ENCODE peak calls at places on chromosomes 3 and 15, in six cellular contexts. A is HCT116, B is HepG2, F is stomach, Y is suprapubic skin, H is H1. D is an unnamed sample.

GRCh38 chr3:157280786-157281185 is 120.8 kb upstream of the CCNL1 start:
- DNase-seq in A (no peak), B (no peak), F (no peak), Y (no peak), H (no peak), D (no peak)

GRCh38 chr3:136196064-136196400 is at the start of gene MSL2:
- DNase-seq in A (no peak), B (no peak), F (no peak), Y (no peak), H (no peak), D (peak; percentile 68)

GRCh38 chr3:39147374-39147709 is 6.0 kb downstream of the CSRNP1 start:
- DNase-seq in A (no peak), B (no peak), F (no peak), Y (no peak), H (no peak), D (no peak)

GRCh38 chr3:168618827-168619226 is 523.1 kb upstream of the GOLIM4 start:
- DNase-seq in A (no peak), B (no peak), F (no peak), Y (no peak), H (no peak), D (no peak)

GRCh38 chr3:66722675-66723074 is 221.9 kb upstream of the LRIG1 start:
- DNase-seq in A (no peak), B (no peak), F (no peak), Y (no peak), H (no peak), D (no peak)

GRCh38 chr15:67741313-67741712 is 84.0 kb upstream of the SKOR1 start:
- DNase-seq in A (no peak), B (no peak), F (no peak), Y (no peak), H (no peak), D (no peak)

GRCh38 chr3:141212101-141212500 is 19.5 kb upstream of the PXYLP1 start:
- DNase-seq in A (no peak), B (no peak), F (no peak), Y (no peak), H (no peak), D (no peak)

GRCh38 chr3:170322501-170323328 is 34.8 kb upstream of the SKIL start:
- DNase-seq in A (no peak), B (no peak), F (no peak), Y (no peak), H (peak; percentile 24), D (no peak)

GRCh38 chr3:197019021-197019420 is 10.6 kb downstream of the MELTF start:
- DNase-seq in A (no peak), B (peak; percentile 46), F (no peak), Y (no peak), H (no peak), D (no peak)

GRCh38 chr15:68298882-68299381 is 21.4 kb downstream of the FEM1B start:
- DNase-seq in A (no peak), B (no peak), F (no peak), Y (no peak), H (no peak), D (no peak)

GRCh38 chr3:115760722-115761121 is 137.4 kb downstream of the GAP43 start:
- DNase-seq in A (no peak), B (no peak), F (no peak), Y (no peak), H (no peak), D (no peak)

GRCh38 chr15:68045289-68046265 is 8.5 kb upstream of the PIAS1 start:
- DNase-seq in A (no peak), B (peak; percentile 48), F (no peak), Y (no peak), H (no peak), D (no peak)

GRCh38 chr3:60504827-60505457 is 746.3 kb downstream of the FHIT start:
- DNase-seq in A (no peak), B (no peak), F (no peak), Y (no peak), H (no peak), D (no peak)

GRCh38 chr3:139541156-139541897 is 1.8 kb upstream of the RBP1 start:
- DNase-seq in A (no peak), B (no peak), F (no peak), Y (peak; percentile 35), H (no peak), D (no peak)

GRCh38 chr15:28125673-28126651 is 26.8 kb upstream of the OCA2 start:
- DNase-seq in A (peak; percentile 33), B (peak; percentile 37), F (no peak), Y (peak; percentile 66), H (no peak), D (no peak)

GRCh38 chr3:13869944-13870343 is 9.9 kb downstream of the WNT7A start:
- DNase-seq in A (no peak), B (no peak), F (no peak), Y (no peak), H (no peak), D (no peak)

GRCh38 chr15:70505411-70505919 is 257.9 kb downstream of the UACA start:
- DNase-seq in A (peak; percentile 75), B (peak; percentile 29), F (no peak), Y (no peak), H (no peak), D (peak; percentile 41)

GRCh38 chr15:60526127-60526616 is 47.2 kb upstream of the ICE2 start:
- DNase-seq in A (no peak), B (no peak), F (peak; percentile 35), Y (no peak), H (no peak), D (no peak)

GRCh38 chr3:45185052-45185451 is 38.9 kb upstream of the CDCP1 start:
- DNase-seq in A (no peak), B (no peak), F (no peak), Y (no peak), H (no peak), D (no peak)

DNA sequence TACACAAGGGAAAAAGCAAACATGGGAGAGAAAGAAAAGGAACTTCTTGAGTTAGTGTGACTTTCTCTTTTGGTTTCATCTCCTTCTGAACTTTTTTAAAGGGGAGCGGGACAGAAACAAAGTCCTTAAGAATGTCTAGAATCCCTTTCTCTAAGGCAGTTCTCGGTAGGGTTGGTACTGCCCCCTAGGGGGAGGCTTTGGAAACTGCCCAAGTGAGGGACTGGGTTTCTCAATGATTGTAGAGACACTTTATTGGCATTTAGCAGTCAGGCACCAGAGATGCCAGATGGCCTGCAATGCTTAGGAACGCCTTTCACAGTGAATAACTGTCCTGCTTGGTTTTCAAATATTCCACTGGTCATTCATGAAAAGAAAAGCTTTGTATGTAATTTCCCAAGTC is 172.6 kb downstream of the WDR72 start:
- DNase-seq in A (peak; percentile 28), B (peak; percentile 37), F (peak; percentile 31), Y (no peak), H (peak; percentile 90), D (no peak)
- TF ChIP-seq CTCF in A (peak; percentile 74), B (peak; percentile 62), F (peak; percentile 11), Y (no peak), H (peak; percentile 49), D (no peak)

GRCh38 chr15:90203922-90204321 is 2.8 kb downstream of the SEMA4B start:
- DNase-seq in A (no peak), B (no peak), F (no peak), Y (no peak), H (no peak), D (no peak)
- H3K4me3 ChIP-seq in A (no peak overlapping the region), B (no peak overlapping the region), F (no peak overlapping the region), Y (no peak overlapping the region), H (no peak overlapping the region), D (no peak overlapping the region)

DNA sequence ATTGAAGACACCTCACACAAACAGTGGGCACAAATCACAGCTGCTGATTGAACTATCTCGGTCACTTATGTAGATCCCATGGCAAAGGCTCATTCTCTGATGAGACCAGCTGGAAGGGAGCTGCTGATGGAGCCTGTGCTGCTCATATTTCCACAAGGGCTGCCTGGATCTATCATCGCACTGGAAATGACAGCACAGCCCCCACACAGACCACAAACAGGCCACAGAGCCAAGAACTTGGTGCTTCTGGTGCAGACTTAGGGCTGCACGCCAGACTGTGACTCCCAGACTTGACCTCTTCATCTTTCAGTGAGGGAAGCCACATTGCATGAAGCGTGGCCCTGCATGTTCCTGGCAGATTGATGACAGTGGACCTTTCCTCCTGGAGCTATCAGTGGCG is 197.6 kb downstream of the MINAR1 start:
- DNase-seq in A (no peak), B (no peak), F (no peak), Y (no peak), H (no peak), D (no peak)
- TF ChIP-seq POLR2AphosphoS5 in A (no peak), B (no peak), F (no peak), Y (no peak), H (no peak), D (no peak)

DNA sequence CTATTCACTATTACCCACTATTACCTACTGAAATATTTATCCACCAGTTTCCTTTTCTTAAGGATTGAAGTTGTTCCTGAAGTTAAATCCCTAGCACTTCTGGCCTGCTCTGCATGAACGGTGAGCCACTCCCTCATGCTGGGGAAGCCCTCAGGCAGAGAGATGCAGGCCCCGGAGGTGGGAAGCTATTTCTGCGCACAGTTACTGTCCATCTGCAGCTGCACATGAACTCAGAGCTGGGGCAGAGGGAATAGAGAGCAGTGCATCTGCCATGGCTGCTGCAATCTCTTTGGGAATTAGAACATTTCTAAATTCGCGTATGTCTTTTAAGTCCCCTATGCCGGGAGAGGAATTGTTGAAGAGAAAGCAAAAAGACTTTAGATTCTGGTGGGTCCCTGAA is 6.3 kb upstream of the GALNT15 start:
- DNase-seq in A (no peak), B (no peak), F (no peak), Y (no peak), H (no peak), D (no peak)
- TF ChIP-seq CTCF in A (no peak), B (no peak), F (no peak), Y (no peak), H (no peak), D (no peak)

GRCh38 chr3:125433091-125433534 is 58.0 kb upstream of the ZNF148 start:
- DNase-seq in A (no peak), B (no peak), F (no peak), Y (no peak), H (peak; percentile 11), D (no peak)
- H3K4me3 ChIP-seq in A (no peak overlapping the region), B (no peak overlapping the region), F (no peak overlapping the region), Y (no peak overlapping the region), H (no peak overlapping the region), D (no peak overlapping the region)

GRCh38 chr3:46977811-46978195 is 1.3 kb upstream of the CCDC12 start:
- DNase-seq in A (no peak), B (no peak), F (no peak), Y (no peak), H (no peak), D (no peak)

GRCh38 chr3:46978985-46979944 is at the start of gene NBEAL2:
- DNase-seq in A (peak; percentile 83), B (peak; percentile 88), F (peak; percentile 99), Y (peak; percentile 99), H (peak; percentile 92), D (peak; percentile 94)

GRCh38 chr3:46978381-46978780 is 1.1 kb upstream of the NBEAL2 start:
- DNase-seq in A (no peak), B (no peak), F (no peak), Y (no peak), H (no peak), D (no peak)

GRCh38 chr3:46974421-46975227 is 1.9 kb downstream of the CCDC12 start:
- DNase-seq in A (no peak), B (peak; percentile 82), F (no peak), Y (no peak), H (no peak), D (no peak)

GRCh38 chr3:46976326-46977190 is at the start of gene CCDC12:
- DNase-seq in A (peak; percentile 97), B (peak; percentile 98), F (peak; percentile 96), Y (peak; percentile 98), H (peak; percentile 92), D (peak; percentile 98)
- TF ChIP-seq POLR2AphosphoS5 in A (peak; percentile 74), B (peak; percentile 89), F (peak; percentile 83), Y (peak; percentile 29), H (peak; percentile 97), D (peak; percentile 95)

GRCh38 chr3:72587282-72587681 is 261.0 kb downstream of the SHQ1 start:
- DNase-seq in A (no peak), B (no peak), F (no peak), Y (no peak), H (no peak), D (no peak)
- TF ChIP-seq CTCF in A (peak; percentile 34), B (peak; percentile 30), F (no peak), Y (no peak), H (peak; percentile 52), D (no peak)

D was measured in breast epithelium.